ENCODE peak calls at places on chromosomes 1 and 21, in four cellular contexts. M, C, G and S are unnamed samples.

GRCh38 chr1:64163972-64164371 is 39.5 kb upstream of the UBE2U start:
- ATAC-seq in C (peak; percentile 55), G (no peak), M (no peak), S (peak; percentile 42)

GRCh38 chr1:74343191-74343590 is 108.0 kb downstream of the TNNI3K start:
- ATAC-seq in C (peak; percentile 71), M (no peak), G (no peak), S (no peak)

GRCh38 chr1:173475564-173476196 is 1.5 kb upstream of the PRDX6 start:
- ATAC-seq in G (peak; percentile 27), C (peak; percentile 31), M (no peak), S (no peak)

GRCh38 chr1:3477241-3478109 is 23.0 kb downstream of the ARHGEF16 start:
- ATAC-seq in C (no peak), G (no peak), M (no peak), S (no peak)

GRCh38 chr1:19643113-19643512 is 998 bp upstream of the NBL1 start:
- ATAC-seq in C (no peak), M (no peak), G (no peak), S (no peak)

GRCh38 chr1:66489146-66489545 is 44.8 kb upstream of the SGIP1 start:
- ATAC-seq in M (no peak), G (no peak), C (no peak), S (no peak)

GRCh38 chr1:232788235-232788872 is 16.9 kb upstream of the MAP10 start:
- ATAC-seq in G (no peak), C (no peak), M (no peak), S (no peak)

GRCh38 chr1:3285341-3285740 is 169.1 kb upstream of the ARHGEF16 start:
- ATAC-seq in G (no peak), C (no peak), M (no peak), S (no peak)

GRCh38 chr1:55725378-55725777 is 510.2 kb upstream of the USP24 start:
- ATAC-seq in C (no peak), M (no peak), G (no peak), S (no peak)

GRCh38 chr1:215526147-215526845 is 40.8 kb upstream of the KCTD3 start:
- ATAC-seq in C (peak; percentile 62), M (no peak), G (no peak), S (no peak)

GRCh38 chr1:206480211-206480610 is 9.9 kb downstream of the IKBKE start:
- ATAC-seq in M (no peak), C (no peak), G (no peak), S (no peak)

GRCh38 chr1:59279651-59280050 is 17.2 kb upstream of the FGGY start:
- ATAC-seq in M (no peak), C (no peak), G (no peak), S (no peak)

GRCh38 chr1:8506447-8506846 is 188.5 kb downstream of the SLC45A1 start:
- ATAC-seq in M (no peak), C (no peak), G (no peak), S (no peak)

GRCh38 chr1:75423616-75424015 is 187.3 kb downstream of the SLC44A5 start:
- ATAC-seq in C (no peak), M (no peak), G (no peak), S (no peak)

GRCh38 chr1:174032823-174033222 is 10.7 kb upstream of the RC3H1 start:
- ATAC-seq in C (no peak), M (no peak), G (no peak), S (no peak)

GRCh38 chr1:209652121-209652742 is at the start of gene LAMB3:
- ATAC-seq in C (peak; percentile 85), M (no peak), G (no peak), S (no peak)

GRCh38 chr1:204818998-204819397 is 51.7 kb upstream of the NFASC start:
- ATAC-seq in G (peak; percentile 50), M (no peak), C (no peak), S (peak; percentile 42)

GRCh38 chr1:27594542-27595510 is 9.1 kb downstream of the AHDC1 start:
- ATAC-seq in C (no peak), G (no peak), M (peak; percentile 56), S (no peak)

GRCh38 chr1:156259805-156260204 is 11.9 kb upstream of the PAQR6 start:
- ATAC-seq in G (no peak), M (no peak), C (no peak), S (no peak)

GRCh38 chr1:64856564-64856963 is 109.8 kb downstream of the JAK1 start:
- ATAC-seq in G (peak; percentile 92), M (no peak), C (peak; percentile 84), S (peak; percentile 75)

GRCh38 chr1:84496498-84496897 is 9.7 kb upstream of the SPATA1 start:
- ATAC-seq in M (no peak), C (no peak), G (no peak), S (no peak)

GRCh38 chr1:245207056-245207638 is 52.4 kb downstream of the KIF26B start:
- ATAC-seq in M (no peak), G (no peak), C (no peak), S (no peak)

GRCh38 chr1:38489844-38490270 is 369.7 kb downstream of the RRAGC start:
- ATAC-seq in G (no peak), M (no peak), C (peak; percentile 48), S (no peak)

GRCh38 chr1:225349826-225350225 is 78.0 kb downstream of the LBR start:
- ATAC-seq in C (no peak), G (no peak), M (no peak), S (no peak)

GRCh38 chr1:225350872-225351271 is 77.0 kb downstream of the LBR start:
- ATAC-seq in G (no peak), M (no peak), C (no peak), S (no peak)

GRCh38 chr1:225343618-225344017 is 84.2 kb downstream of the LBR start:
- ATAC-seq in M (no peak), C (no peak), G (no peak), S (no peak)

GRCh38 chr1:225347123-225347683 is 80.6 kb downstream of the LBR start:
- ATAC-seq in M (no peak), G (no peak), C (no peak), S (no peak)

GRCh38 chr1:225348400-225348799 is 79.4 kb downstream of the LBR start:
- ATAC-seq in G (no peak), C (no peak), M (no peak), S (no peak)
- H3K27ac ChIP-seq in G (no peak overlapping the region), C (no peak overlapping the region), M (no peak overlapping the region), S (no peak overlapping the region)

DNA sequence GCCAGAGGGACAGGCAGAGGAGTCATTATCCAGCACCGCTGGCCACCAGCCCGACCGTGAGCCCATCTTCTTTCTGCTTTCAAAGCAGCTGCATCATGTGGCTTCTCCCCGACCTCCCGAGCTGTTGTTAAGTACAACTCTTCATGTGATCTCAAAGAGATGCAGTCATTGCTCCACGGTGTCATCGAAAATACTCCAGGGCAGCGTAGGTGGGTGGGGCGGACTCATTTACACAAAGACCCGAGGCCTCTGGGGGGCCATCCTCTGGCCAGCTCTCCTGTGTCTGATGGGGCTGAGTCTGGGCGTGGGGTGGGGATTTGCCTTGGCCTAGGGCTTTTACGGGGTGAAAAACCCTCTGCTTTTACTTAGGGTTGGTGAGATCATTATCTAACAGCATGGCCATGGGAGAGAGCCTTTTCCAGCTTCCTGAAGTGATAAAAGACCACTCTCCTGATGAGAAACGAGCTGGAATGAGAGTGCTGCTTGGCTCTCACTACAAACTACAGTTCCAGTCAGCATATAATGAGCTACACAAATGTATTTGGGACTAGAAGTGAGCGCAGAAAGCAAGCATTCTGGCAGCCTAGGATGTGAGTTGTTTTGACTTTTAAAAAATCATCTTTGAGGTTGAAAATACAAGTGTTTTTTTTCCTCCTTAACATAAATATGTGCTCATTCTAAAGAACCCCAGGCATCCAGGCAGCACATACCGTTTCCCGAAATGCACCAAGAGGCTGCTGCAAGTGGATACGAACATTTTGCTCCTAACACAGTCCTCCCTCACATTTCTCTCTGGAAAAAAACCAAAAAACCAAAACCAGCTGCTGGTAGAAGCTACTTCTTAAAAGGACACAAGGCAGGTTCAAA is 165.1 kb downstream of the RHOU start:
- ATAC-seq in M (no peak), C (no peak), G (no peak), S (peak; percentile 52)
- H3K27me3 ChIP-seq in M (no peaks in the 10 kb centered on the region), C (no peaks in the 10 kb centered on the region), G (no peaks in the 10 kb centered on the region), S (no peaks in the 10 kb centered on the region)

GRCh38 chr21:33975548-33976081 is 60.0 kb upstream of the ATP5PO start:
- ATAC-seq in M (peak; percentile 85), C (peak; percentile 85), G (no peak), S (peak; percentile 38)

GRCh38 chr21:33976980-33977720 is 61.5 kb upstream of the ATP5PO start:
- ATAC-seq in G (no peak), M (no peak), C (no peak), S (no peak)

GRCh38 chr21:33978585-33978984 is 63.0 kb upstream of the ATP5PO start:
- ATAC-seq in C (no peak), M (no peak), G (no peak), S (no peak)

GRCh38 chr21:33976082-33976979 is 60.7 kb upstream of the ATP5PO start:
- ATAC-seq in M (peak; percentile 61), G (no peak), C (peak; percentile 37), S (peak; percentile 71)

GRCh38 chr21:33977721-33978369 is 62.2 kb upstream of the ATP5PO start:
- ATAC-seq in G (no peak), C (no peak), M (no peak), S (no peak)
- H3K27ac ChIP-seq in G (no peak overlapping the region), C (no peak overlapping the region), M (no peak overlapping the region), S (no peak overlapping the region)

GRCh38 chr1:118982281-118982680 is 5.9 kb downstream of the TBX15 start:
- ATAC-seq in G (no peak), C (no peak), M (no peak), S (no peak)
- H3K27me3 ChIP-seq in G (no peaks in the 10 kb centered on the region), C (peaks cover 99% of the 10 kb centered on the region), M (peaks cover 25% of the 10 kb centered on the region), S (peaks cover 100% of the 10 kb centered on the region)

DNA sequence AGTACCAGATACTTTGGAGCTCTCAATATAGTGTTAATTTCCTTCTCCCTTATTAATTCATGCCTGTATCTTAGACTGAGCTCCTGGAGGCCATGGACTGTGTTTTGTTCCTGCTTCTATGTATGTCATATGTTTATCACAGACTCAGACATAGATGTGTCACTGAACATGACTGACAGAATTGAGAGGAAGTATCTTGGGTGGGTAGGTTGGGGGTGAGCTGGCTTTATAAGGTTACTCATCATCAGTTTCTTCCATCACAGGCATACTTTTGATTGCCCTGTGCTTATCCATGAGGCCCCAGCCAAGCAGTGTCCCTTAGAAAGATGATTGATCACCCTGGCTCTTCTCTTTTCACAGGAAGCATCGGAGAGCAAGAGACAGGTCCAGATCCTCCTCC is 5.6 kb upstream of the SH3D21 start:
- ATAC-seq in G (no peak), M (no peak), C (peak; percentile 25), S (no peak)
- H3K27ac ChIP-seq in G (peak overlapping the region; percentile 39), M (no peak overlapping the region), C (peak overlapping the region; percentile 65), S (peak overlapping the region; percentile 3)

GRCh38 chr1:229434005-229434640 is at the start of gene ACTA1:
- ATAC-seq in G (no peak), M (no peak), C (peak; percentile 12), S (no peak)
- H3K27me3 ChIP-seq in G (no peaks in the 10 kb centered on the region), M (peaks cover 30% of the 10 kb centered on the region), C (peaks cover 62% of the 10 kb centered on the region), S (peaks cover 71% of the 10 kb centered on the region)